ENCODE peak calls at places on chromosomes 13 and 19, in four cellular contexts. M, H, I and E are unnamed samples.

GRCh38 chr13:108702171-108702570 is 72.8 kb downstream of the MYO16 start:
- DNase-seq in H (no peak), I (no peak), M (no peak), E (no peak)

GRCh38 chr19:41864374-41864773 is 4.3 kb downstream of the RPS19 start:
- DNase-seq in I (no peak), M (no peak), H (no peak), E (peak)

GRCh38 chr13:30172593-30173300 is 134.6 kb downstream of the KATNAL1 start:
- DNase-seq in I (no peak), M (no peak), H (no peak), E (no peak)

GRCh38 chr13:44396963-44397580 is 23.4 kb downstream of the SERP2 start:
- DNase-seq in H (no peak), M (peak), I (no peak), E (peak)

GRCh38 chr19:35644206-35644986 is 2.9 kb downstream of the ETV2 start:
- DNase-seq in I (peak), H (peak), M (peak), E (peak)

GRCh38 chr19:45574526-45574925 is 10.1 kb downstream of the OPA3 start:
- DNase-seq in H (no peak), I (no peak), M (no peak), E (no peak)

GRCh38 chr13:45847554-45848224 is 3.9 kb downstream of the SIAH3 start:
- DNase-seq in M (no peak), I (no peak), H (no peak), E (no peak)

GRCh38 chr13:75395901-75396300 is 86.1 kb downstream of the TBC1D4 start:
- DNase-seq in H (no peak), I (no peak), M (no peak), E (no peak)

GRCh38 chr19:33670398-33670797 is 48.6 kb downstream of the CHST8 start:
- DNase-seq in H (no peak), M (no peak), I (no peak), E (no peak)

GRCh38 chr13:36382030-36382429 is 35.8 kb upstream of the SPART start:
- DNase-seq in H (no peak), M (peak), I (no peak), E (no peak)